ENCODE peak calls at places on chromosomes 4 and X, in six cellular contexts. F is stomach, E is heart right ventricle, N is AG04450, K is transverse colon, Z is A549. P is an unnamed sample.

GRCh38 chr4:184046148-184046547 is 141.0 kb downstream of the STOX2 start:
- DNase-seq in F (no peak), E (no peak), N (no peak), K (no peak), Z (no peak), P (no peak)

GRCh38 chr4:80015407-80016189 is 57.4 kb downstream of the ANTXR2 start:
- DNase-seq in F (no peak), E (no peak), N (no peak), K (no peak), Z (no peak), P (no peak)

GRCh38 chrX:13716905-13717304 is 17.5 kb downstream of the TRAPPC2 start:
- DNase-seq in F (no peak), E (no peak), N (no peak), K (peak; percentile 14), Z (no peak), P (no peak)

GRCh38 chrX:27918799-27919198 is 62.5 kb downstream of the DCAF8L1 start:
- DNase-seq in F (no peak), E (no peak), N (no peak), K (peak; percentile 54), Z (peak; percentile 10), P (peak; percentile 4)

GRCh38 chr4:102554482-102554881 is 53.3 kb downstream of the NFKB1 start:
- DNase-seq in F (no peak), E (peak; percentile 33), N (peak; percentile 51), K (peak; percentile 14), Z (no peak), P (peak; percentile 49)

GRCh38 chr4:110106946-110107325 is 91.5 kb downstream of the ELOVL6 start:
- DNase-seq in F (no peak), E (no peak), N (no peak), K (no peak), Z (peak; percentile 56), P (peak; percentile 36)

GRCh38 chr4:186669159-186669720 is 54.4 kb downstream of the FAT1 start:
- DNase-seq in F (no peak), E (no peak), N (peak; percentile 34), K (no peak), Z (peak; percentile 38), P (peak; percentile 72)

GRCh38 chrX:39854772-39855747 is 242.7 kb downstream of the BCOR start:
- DNase-seq in F (no peak), E (no peak), N (no peak), K (peak; percentile 53), Z (no peak), P (no peak)

GRCh38 chrX:14528629-14529287 is 578 bp upstream of the GLRA2 start:
- DNase-seq in F (peak; percentile 69), E (peak; percentile 20), N (no peak), K (peak; percentile 86), Z (peak; percentile 61), P (peak; percentile 6)

GRCh38 chr4:183438458-183439113 is 5.8 kb upstream of the CDKN2AIP start:
- DNase-seq in F (peak; percentile 63), E (no peak), N (peak; percentile 65), K (peak; percentile 41), Z (peak; percentile 86), P (peak; percentile 45)

GRCh38 chr4:170089274-170089742 is 448 bp downstream of the AADAT start:
- DNase-seq in F (no peak), E (no peak), N (no peak), K (peak; percentile 10), Z (peak; percentile 19), P (peak; percentile 16)

GRCh38 chr4:121551881-121552280 is 144.9 kb downstream of the ANXA5 start:
- DNase-seq in F (no peak), E (no peak), N (no peak), K (no peak), Z (no peak), P (no peak)

DNA sequence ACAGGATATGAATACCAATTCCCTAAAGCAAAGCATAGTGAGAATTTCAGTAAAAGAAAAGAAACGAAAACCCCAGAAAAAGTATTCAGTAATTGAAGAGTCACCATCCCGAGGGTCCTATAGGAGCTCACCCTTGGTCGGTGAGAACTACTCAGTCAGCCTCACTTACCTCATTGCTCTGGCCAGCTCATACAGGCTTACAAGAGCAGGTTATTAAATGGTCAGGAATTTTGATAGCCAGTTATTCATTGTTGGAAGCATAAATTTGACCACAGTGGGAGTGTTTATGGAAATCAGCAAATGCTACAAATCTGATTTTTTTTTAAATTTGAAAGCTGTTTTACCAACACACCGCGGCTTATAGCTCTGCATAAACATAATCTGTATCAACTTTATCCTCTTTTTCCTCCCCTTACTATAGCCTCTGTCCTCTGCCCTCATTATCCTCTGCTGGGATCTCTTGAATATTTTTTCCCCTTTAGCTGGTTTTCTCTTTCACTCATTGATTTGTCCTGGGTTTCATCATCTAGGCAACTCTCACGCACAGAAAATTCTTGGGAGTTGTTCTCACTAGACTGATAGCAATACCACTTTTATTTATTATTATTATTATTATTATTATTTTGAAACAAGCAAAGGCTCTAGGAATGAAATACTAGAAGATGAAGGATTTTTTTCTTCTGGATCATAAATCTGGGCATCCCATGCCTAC is 11.1 kb upstream of the CXCL2 start:
- DNase-seq in F (no peak), E (no peak), N (peak; percentile 43), K (no peak), Z (peak; percentile 89), P (peak; percentile 87)
- H3K4me3 ChIP-seq in F (no peak overlapping the region), E (no peak overlapping the region), N (no peak overlapping the region), K (no peak overlapping the region), Z (no peak overlapping the region), P (no peak overlapping the region)

GRCh38 chr4:39658756-39659155 is 20.1 kb upstream of the SMIM14 start:
- DNase-seq in F (no peak), E (no peak), N (no peak), K (no peak), Z (no peak), P (no peak)
- TF ChIP-seq CTCF in F (peak; percentile 20), E (no peak), N (peak; percentile 40), K (peak; percentile 25), Z (peak; percentile 44), P (peak; percentile 32)

GRCh38 chr4:57098415-57098814 is 11.8 kb downstream of the IGFBP7 start:
- DNase-seq in F (no peak), E (peak; percentile 41), N (no peak), K (no peak), Z (no peak), P (no peak)
- H3K4me3 ChIP-seq in F (no peak overlapping the region), E (no peak overlapping the region), N (no peak overlapping the region), K (no peak overlapping the region), Z (no peak overlapping the region), P (no peak overlapping the region)

GRCh38 chr4:148054275-148054674 is 322.4 kb downstream of the ARHGAP10 start:
- DNase-seq in F (no peak), E (no peak), N (no peak), K (no peak), Z (peak; percentile 4), P (no peak)
- TF ChIP-seq CTCF in F (no peak), E (no peak), N (no peak), K (no peak), Z (no peak), P (no peak)

DNA sequence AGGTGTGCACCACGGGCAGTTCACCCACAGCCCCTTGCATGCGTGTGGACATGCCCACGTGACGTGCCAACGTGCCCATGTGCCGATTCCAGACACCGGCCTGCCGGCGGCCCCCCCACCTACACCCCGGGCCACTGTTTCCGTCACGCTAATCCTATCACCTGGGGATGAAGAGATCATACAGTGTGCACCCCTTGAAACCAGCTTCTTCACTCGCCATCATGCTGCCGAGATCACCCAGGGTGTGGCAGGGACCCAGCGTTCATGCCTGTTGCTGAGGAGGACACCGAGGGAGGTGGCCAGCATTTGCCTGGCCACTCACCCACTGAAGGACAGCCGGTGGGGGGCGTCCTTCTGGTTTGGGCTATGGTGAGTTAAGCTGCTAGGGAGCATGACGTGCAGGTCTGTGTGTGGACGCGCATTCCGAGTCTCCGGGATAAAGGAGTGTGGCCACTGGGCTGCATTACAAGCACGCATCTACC is 14.1 kb downstream of the CTBP1 start:
- DNase-seq in F (no peak), E (peak; percentile 7), N (no peak), K (no peak), Z (no peak), P (no peak)
- H3K4me3 ChIP-seq in F (no peak overlapping the region), E (no peak overlapping the region), N (no peak overlapping the region), K (no peak overlapping the region), Z (no peak overlapping the region), P (no peak overlapping the region)